ENCODE peak calls at places on chromosome 7, in four cellular contexts. One of them, this sample, is unnamed.

GRCh38 chr7:34845666-34846361 is 187.8 kb downstream of the NPSR1 start:
- DNase-seq in kidney epithelial cell: no peak
- DNase-seq in GM12865: no peak
- DNase-seq in esophagus squamous epithelium: no peak
- DNase-seq in this sample: no peak

GRCh38 chr7:69564454-69565417 is 33.5 kb upstream of the AUTS2 start:
- DNase-seq in kidney epithelial cell: peak
- DNase-seq in GM12865: peak
- DNase-seq in esophagus squamous epithelium: no peak
- DNase-seq in this sample: no peak

GRCh38 chr7:71495828-71496227 is 363.9 kb downstream of the GALNT17 start:
- DNase-seq in kidney epithelial cell: no peak
- DNase-seq in GM12865: no peak
- DNase-seq in esophagus squamous epithelium: no peak
- DNase-seq in this sample: no peak

GRCh38 chr7:12768948-12769347 is 81.5 kb downstream of the ARL4A start:
- DNase-seq in kidney epithelial cell: no peak
- DNase-seq in GM12865: no peak
- DNase-seq in esophagus squamous epithelium: no peak
- DNase-seq in this sample: no peak

GRCh38 chr7:158957921-158958471 is 101.6 kb downstream of the DYNC2I1 start:
- DNase-seq in kidney epithelial cell: no peak
- DNase-seq in GM12865: peak
- DNase-seq in esophagus squamous epithelium: peak
- DNase-seq in this sample: no peak

GRCh38 chr7:116671681-116672595 is at the start of gene MET:
- DNase-seq in kidney epithelial cell: peak
- DNase-seq in GM12865: peak
- DNase-seq in esophagus squamous epithelium: no peak
- DNase-seq in this sample: peak

GRCh38 chr7:158702196-158702595 is 2.4 kb downstream of the NCAPG2 start:
- DNase-seq in kidney epithelial cell: no peak
- DNase-seq in GM12865: no peak
- DNase-seq in esophagus squamous epithelium: no peak
- DNase-seq in this sample: no peak

GRCh38 chr7:142776206-142776844 is 5.6 kb downstream of the PRSS2 start:
- DNase-seq in kidney epithelial cell: no peak
- DNase-seq in GM12865: no peak
- DNase-seq in esophagus squamous epithelium: no peak
- DNase-seq in this sample: no peak

GRCh38 chr7:101488826-101489572 is 126.3 kb downstream of the COL26A1 start:
- DNase-seq in kidney epithelial cell: no peak
- DNase-seq in GM12865: no peak
- DNase-seq in esophagus squamous epithelium: no peak
- DNase-seq in this sample: no peak

GRCh38 chr7:52017802-52018679 is 701.4 kb upstream of the COBL start:
- DNase-seq in kidney epithelial cell: no peak
- DNase-seq in GM12865: peak
- DNase-seq in esophagus squamous epithelium: no peak
- DNase-seq in this sample: peak

DNA sequence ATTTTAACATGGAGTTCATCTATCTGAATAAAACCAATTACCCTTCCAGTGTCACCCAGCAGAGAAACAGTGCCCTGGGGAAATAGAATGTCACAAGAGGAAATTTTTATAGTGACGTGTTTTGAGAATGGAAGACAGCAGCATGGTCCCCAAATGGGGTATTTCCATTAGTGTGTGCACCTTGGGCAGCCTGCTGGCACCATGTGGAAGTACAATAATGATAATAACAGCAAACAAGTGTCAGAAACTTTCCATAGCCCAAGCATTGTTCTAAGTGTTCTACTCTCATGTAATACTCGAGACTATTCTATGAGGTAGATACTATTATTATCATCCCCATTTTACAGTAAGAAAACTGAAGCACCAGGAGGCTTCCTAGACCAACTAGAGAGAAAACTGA is 2.2 kb upstream of the PDE1C start:
- DNase-seq in kidney epithelial cell: no peak
- DNase-seq in GM12865: peak
- DNase-seq in esophagus squamous epithelium: no peak
- DNase-seq in this sample: no peak
- TF ChIP-seq CTCF in kidney epithelial cell: peak
- TF ChIP-seq CTCF in GM12865: no peak
- TF ChIP-seq CTCF in esophagus squamous epithelium: no peak
- TF ChIP-seq CTCF in this sample: no peak

GRCh38 chr7:140230862-140231778 is 54.3 kb upstream of the KDM7A start:
- DNase-seq in kidney epithelial cell: no peak
- DNase-seq in GM12865: no peak
- DNase-seq in esophagus squamous epithelium: no peak
- DNase-seq in this sample: peak
- TF ChIP-seq CTCF in kidney epithelial cell: no peak
- TF ChIP-seq CTCF in GM12865: no peak
- TF ChIP-seq CTCF in esophagus squamous epithelium: no peak
- TF ChIP-seq CTCF in this sample: no peak

GRCh38 chr7:7681191-7681935 is 37.0 kb downstream of the RPA3 start:
- DNase-seq in kidney epithelial cell: peak
- DNase-seq in GM12865: peak
- DNase-seq in esophagus squamous epithelium: no peak
- DNase-seq in this sample: peak
- TF ChIP-seq CTCF in kidney epithelial cell: peak
- TF ChIP-seq CTCF in GM12865: peak
- TF ChIP-seq CTCF in esophagus squamous epithelium: peak
- TF ChIP-seq CTCF in this sample: peak

GRCh38 chr7:152312316-152312715 is 123.5 kb downstream of the KMT2C start:
- DNase-seq in kidney epithelial cell: no peak
- DNase-seq in GM12865: no peak
- DNase-seq in esophagus squamous epithelium: no peak
- DNase-seq in this sample: no peak

GRCh38 chr7:152313217-152313616 is 122.6 kb downstream of the KMT2C start:
- DNase-seq in kidney epithelial cell: no peak
- DNase-seq in GM12865: no peak
- DNase-seq in esophagus squamous epithelium: no peak
- DNase-seq in this sample: no peak

GRCh38 chr7:152315845-152316244 is 120.0 kb downstream of the KMT2C start:
- DNase-seq in kidney epithelial cell: no peak
- DNase-seq in GM12865: no peak
- DNase-seq in esophagus squamous epithelium: no peak
- DNase-seq in this sample: no peak

GRCh38 chr7:152313879-152314604 is 121.8 kb downstream of the KMT2C start:
- DNase-seq in kidney epithelial cell: peak
- DNase-seq in GM12865: peak
- DNase-seq in esophagus squamous epithelium: no peak
- DNase-seq in this sample: peak
- TF ChIP-seq CTCF in kidney epithelial cell: no peak
- TF ChIP-seq CTCF in GM12865: no peak
- TF ChIP-seq CTCF in esophagus squamous epithelium: no peak
- TF ChIP-seq CTCF in this sample: no peak

DNA sequence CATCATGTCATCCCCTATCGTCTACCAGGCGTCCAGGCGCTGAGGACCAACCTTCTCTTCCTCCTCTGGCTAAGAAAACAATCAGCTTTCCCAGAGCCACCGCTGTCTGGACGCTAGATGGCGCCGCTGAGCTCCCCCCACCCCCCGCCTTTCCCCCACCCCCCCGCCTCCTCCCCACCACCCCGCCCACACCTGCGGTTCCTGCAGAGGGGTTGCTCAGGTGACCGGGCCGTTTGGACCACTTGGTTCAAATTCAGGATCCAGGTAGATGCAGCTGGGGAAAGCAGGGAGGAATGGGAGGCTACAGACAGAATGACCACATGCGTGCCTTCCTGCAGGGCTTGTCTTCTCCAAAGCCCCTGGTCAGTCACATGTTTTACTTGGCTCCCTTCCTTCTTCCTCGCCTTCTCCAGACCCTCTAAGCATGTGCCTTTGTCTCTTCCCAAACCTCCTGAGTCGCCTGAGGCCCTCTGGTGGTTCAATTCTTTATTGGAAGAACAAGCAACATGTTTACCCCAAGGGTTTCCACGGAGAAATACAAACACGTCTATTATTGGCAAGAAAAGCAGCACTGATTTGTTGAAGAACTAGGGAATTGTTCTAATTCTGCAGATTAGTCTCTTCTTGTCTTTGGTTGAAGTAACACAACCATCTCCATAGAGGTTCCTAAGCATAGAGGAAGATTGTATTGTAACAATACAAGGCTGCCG is 24.7 kb downstream of the AOC1 start:
- DNase-seq in kidney epithelial cell: peak
- DNase-seq in GM12865: peak
- DNase-seq in esophagus squamous epithelium: no peak
- DNase-seq in this sample: peak
- TF ChIP-seq CTCF in kidney epithelial cell: peak
- TF ChIP-seq CTCF in GM12865: peak
- TF ChIP-seq CTCF in esophagus squamous epithelium: peak
- TF ChIP-seq CTCF in this sample: peak

GRCh38 chr7:91949221-91950009 is 8.8 kb downstream of the AKAP9 start:
- DNase-seq in kidney epithelial cell: no peak
- DNase-seq in GM12865: peak
- DNase-seq in esophagus squamous epithelium: no peak
- DNase-seq in this sample: no peak

GRCh38 chr7:91959023-91959422 is 18.4 kb downstream of the AKAP9 start:
- DNase-seq in kidney epithelial cell: no peak
- DNase-seq in GM12865: no peak
- DNase-seq in esophagus squamous epithelium: no peak
- DNase-seq in this sample: no peak

GRCh38 chr7:91957236-91957635 is 16.6 kb downstream of the AKAP9 start:
- DNase-seq in kidney epithelial cell: no peak
- DNase-seq in GM12865: no peak
- DNase-seq in esophagus squamous epithelium: no peak
- DNase-seq in this sample: no peak

GRCh38 chr7:91957823-91958222 is 17.2 kb downstream of the AKAP9 start:
- DNase-seq in kidney epithelial cell: no peak
- DNase-seq in GM12865: no peak
- DNase-seq in esophagus squamous epithelium: no peak
- DNase-seq in this sample: no peak

DNA sequence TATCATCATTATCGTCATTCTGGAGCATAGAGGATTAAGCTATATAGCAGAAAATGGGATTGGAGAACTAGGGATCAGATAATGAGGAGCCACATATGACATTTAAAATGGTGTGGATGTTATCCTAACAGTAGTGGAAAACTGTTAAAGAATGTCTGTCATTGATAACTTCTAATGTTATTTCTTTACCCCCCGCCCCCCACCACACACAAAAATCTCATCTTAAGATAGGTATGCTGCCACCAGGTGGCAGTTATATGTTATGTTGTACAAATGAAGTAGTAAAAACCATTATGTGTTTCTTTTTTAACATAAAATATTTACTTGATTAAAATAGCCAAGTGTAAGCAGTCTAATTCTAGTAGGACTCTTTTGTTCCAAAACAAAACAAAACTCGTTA is 13.0 kb downstream of the AKAP9 start:
- DNase-seq in kidney epithelial cell: no peak
- DNase-seq in GM12865: peak
- DNase-seq in esophagus squamous epithelium: no peak
- DNase-seq in this sample: no peak
- TF ChIP-seq CTCF in kidney epithelial cell: no peak
- TF ChIP-seq CTCF in GM12865: peak
- TF ChIP-seq CTCF in esophagus squamous epithelium: no peak
- TF ChIP-seq CTCF in this sample: no peak

DNA sequence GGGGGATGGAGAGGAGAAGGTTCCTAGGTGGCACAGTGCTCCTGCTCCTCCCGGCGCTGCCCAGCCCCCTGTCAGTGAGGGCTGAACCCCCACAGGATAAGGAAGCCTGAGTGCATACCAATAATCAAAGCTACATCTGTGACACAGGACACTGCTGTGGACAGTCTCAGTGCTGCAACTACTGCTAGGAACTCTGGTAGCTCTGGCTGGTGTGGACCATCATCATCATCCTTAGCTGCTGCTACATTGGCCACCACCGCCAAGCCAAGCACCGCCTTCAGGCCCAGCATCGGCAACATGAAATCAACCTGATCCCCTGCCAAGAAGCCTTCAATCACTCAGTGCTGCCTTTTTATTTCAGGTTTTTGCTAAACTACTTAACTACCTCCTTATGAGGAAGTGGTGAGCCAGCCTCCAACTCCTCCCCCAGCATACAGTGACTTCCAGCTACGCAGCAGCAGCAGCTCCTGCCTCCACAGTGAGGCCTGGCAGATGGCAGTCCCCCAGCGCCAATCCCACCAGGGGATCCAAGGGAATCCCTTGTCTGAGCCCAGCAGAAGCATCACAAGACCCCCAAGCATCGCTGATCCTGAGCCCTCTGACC is 32.1 kb upstream of the SLC26A4 start:
- DNase-seq in kidney epithelial cell: no peak
- DNase-seq in GM12865: no peak
- DNase-seq in esophagus squamous epithelium: no peak
- DNase-seq in this sample: no peak
- TF ChIP-seq CTCF in kidney epithelial cell: no peak
- TF ChIP-seq CTCF in GM12865: no peak
- TF ChIP-seq CTCF in esophagus squamous epithelium: no peak
- TF ChIP-seq CTCF in this sample: no peak

DNA sequence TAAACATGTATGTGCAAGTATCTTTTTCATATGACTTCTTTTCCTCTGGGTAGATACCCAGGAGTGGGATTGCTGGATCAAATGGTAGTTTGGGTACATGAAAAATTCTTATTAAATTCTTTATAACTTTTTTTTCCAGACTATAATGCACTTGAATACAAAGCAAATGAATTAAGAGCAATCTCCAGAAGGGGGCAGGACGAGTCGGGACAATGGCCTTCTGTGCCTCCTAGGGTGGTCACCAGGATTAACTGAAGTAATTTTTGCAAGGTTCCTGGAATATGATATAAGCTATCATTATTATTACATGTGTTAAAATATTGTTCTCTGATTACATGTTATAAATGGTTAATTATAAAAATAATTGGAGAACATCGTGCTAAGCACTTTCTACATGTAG is 127.2 kb downstream of the PPP1R17 start:
- DNase-seq in kidney epithelial cell: no peak
- DNase-seq in GM12865: peak
- DNase-seq in esophagus squamous epithelium: no peak
- DNase-seq in this sample: no peak
- TF ChIP-seq CTCF in kidney epithelial cell: peak
- TF ChIP-seq CTCF in GM12865: peak
- TF ChIP-seq CTCF in esophagus squamous epithelium: no peak
- TF ChIP-seq CTCF in this sample: no peak